ENCODE peak calls at places on chromosomes 7 and 10, in five cellular contexts. One of them, this sample, is unnamed.

GRCh38 chr7:2734761-2735571 is 47.0 kb downstream of the AMZ1 start:
- DNase-seq in heart left ventricle: peak
- DNase-seq in esophagus squamous epithelium: no peak
- DNase-seq in brain microvascular endothelial cell: no peak
- DNase-seq in pancreas: no peak
- DNase-seq in this sample: peak

GRCh38 chr7:93890464-93891068 is at the start of gene TFPI2:
- DNase-seq in heart left ventricle: peak
- DNase-seq in esophagus squamous epithelium: no peak
- DNase-seq in brain microvascular endothelial cell: peak
- DNase-seq in pancreas: peak
- DNase-seq in this sample: peak

GRCh38 chr10:100723769-100724530 is 21.4 kb upstream of the PAX2 start:
- DNase-seq in heart left ventricle: no peak
- DNase-seq in esophagus squamous epithelium: no peak
- DNase-seq in brain microvascular endothelial cell: no peak
- DNase-seq in pancreas: no peak
- DNase-seq in this sample: peak

GRCh38 chr7:15853832-15854470 is 167.5 kb upstream of the MEOX2 start:
- DNase-seq in heart left ventricle: no peak
- DNase-seq in esophagus squamous epithelium: no peak
- DNase-seq in brain microvascular endothelial cell: no peak
- DNase-seq in pancreas: no peak
- DNase-seq in this sample: no peak

GRCh38 chr10:22379059-22379458 is 33.8 kb downstream of the SPAG6 start:
- DNase-seq in heart left ventricle: no peak
- DNase-seq in esophagus squamous epithelium: no peak
- DNase-seq in brain microvascular endothelial cell: no peak
- DNase-seq in pancreas: no peak
- DNase-seq in this sample: no peak

GRCh38 chr7:42227523-42227922 is 9.5 kb downstream of the GLI3 start:
- DNase-seq in heart left ventricle: no peak
- DNase-seq in esophagus squamous epithelium: no peak
- DNase-seq in brain microvascular endothelial cell: no peak
- DNase-seq in pancreas: no peak
- DNase-seq in this sample: peak

GRCh38 chr10:112221545-112221944 is 38.0 kb upstream of the GPAM start:
- DNase-seq in heart left ventricle: no peak
- DNase-seq in esophagus squamous epithelium: no peak
- DNase-seq in brain microvascular endothelial cell: no peak
- DNase-seq in pancreas: no peak
- DNase-seq in this sample: no peak

GRCh38 chr7:30932562-30932961 is 20.9 kb downstream of the AQP1 start:
- DNase-seq in heart left ventricle: no peak
- DNase-seq in esophagus squamous epithelium: no peak
- DNase-seq in brain microvascular endothelial cell: no peak
- DNase-seq in pancreas: peak
- DNase-seq in this sample: peak

GRCh38 chr7:99860281-99861127 is 16.3 kb downstream of the OR2AE1 start:
- DNase-seq in heart left ventricle: no peak
- DNase-seq in esophagus squamous epithelium: no peak
- DNase-seq in brain microvascular endothelial cell: peak
- DNase-seq in pancreas: no peak
- DNase-seq in this sample: no peak

GRCh38 chr10:59622320-59622901 is 87.2 kb downstream of the SLC16A9 start:
- DNase-seq in heart left ventricle: peak
- DNase-seq in esophagus squamous epithelium: no peak
- DNase-seq in brain microvascular endothelial cell: peak
- DNase-seq in pancreas: peak
- DNase-seq in this sample: peak

GRCh38 chr7:135232087-135232486 is 1.6 kb upstream of the STRA8 start:
- DNase-seq in heart left ventricle: no peak
- DNase-seq in esophagus squamous epithelium: no peak
- DNase-seq in brain microvascular endothelial cell: no peak
- DNase-seq in pancreas: no peak
- DNase-seq in this sample: no peak
- H3K4me3 ChIP-seq in heart left ventricle: no peak
- H3K4me3 ChIP-seq in esophagus squamous epithelium: no peak
- H3K4me3 ChIP-seq in brain microvascular endothelial cell: no peak
- H3K4me3 ChIP-seq in pancreas: no peak
- H3K4me3 ChIP-seq in this sample: no peak

DNA sequence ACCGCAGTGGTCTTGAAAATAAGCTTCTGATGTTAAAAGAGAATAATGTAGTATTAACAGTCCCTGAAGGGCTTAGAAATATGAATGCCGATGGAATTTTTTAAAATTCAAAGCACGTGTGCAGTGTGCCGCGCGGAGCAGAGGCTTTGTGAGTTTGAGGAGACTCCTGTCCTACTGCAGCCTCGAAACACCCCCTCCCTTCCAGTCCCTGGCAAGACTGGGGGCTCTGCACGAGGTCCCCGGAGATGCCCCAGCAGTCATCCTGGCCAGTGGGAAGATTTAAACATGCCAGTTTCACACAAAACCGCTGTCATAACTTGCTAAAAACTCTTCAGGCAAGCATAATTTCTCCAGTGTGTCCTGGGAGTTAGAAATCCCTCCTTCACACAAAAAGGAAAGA is 196.6 kb downstream of the DIP2C start:
- DNase-seq in heart left ventricle: no peak
- DNase-seq in esophagus squamous epithelium: no peak
- DNase-seq in brain microvascular endothelial cell: no peak
- DNase-seq in pancreas: no peak
- DNase-seq in this sample: no peak
- H3K4me3 ChIP-seq in heart left ventricle: no peak
- H3K4me3 ChIP-seq in esophagus squamous epithelium: no peak
- H3K4me3 ChIP-seq in brain microvascular endothelial cell: no peak
- H3K4me3 ChIP-seq in pancreas: no peak
- H3K4me3 ChIP-seq in this sample: no peak

DNA sequence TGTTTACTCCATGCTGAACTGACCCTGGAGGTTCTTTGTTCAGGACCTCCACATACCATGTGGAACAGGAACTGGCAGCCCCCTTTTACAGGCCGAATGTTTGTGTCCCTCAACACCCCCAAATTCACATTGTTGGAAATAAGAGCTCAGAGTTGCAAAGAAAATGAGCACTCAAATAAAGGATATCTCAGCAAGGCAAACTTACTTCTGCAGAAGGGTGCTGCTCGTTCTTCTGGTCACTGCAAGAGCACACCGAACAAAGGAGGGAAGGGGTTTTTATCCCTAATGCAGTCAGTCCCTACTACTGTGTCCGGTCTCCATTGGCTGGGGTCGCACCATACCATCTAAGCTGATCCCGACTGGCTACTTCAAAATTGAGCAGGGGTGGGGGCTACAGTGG is 68.1 kb downstream of the PYROXD2 start:
- DNase-seq in heart left ventricle: no peak
- DNase-seq in esophagus squamous epithelium: no peak
- DNase-seq in brain microvascular endothelial cell: no peak
- DNase-seq in pancreas: no peak
- DNase-seq in this sample: no peak
- H3K4me3 ChIP-seq in heart left ventricle: no peak
- H3K4me3 ChIP-seq in esophagus squamous epithelium: no peak
- H3K4me3 ChIP-seq in brain microvascular endothelial cell: no peak
- H3K4me3 ChIP-seq in pancreas: no peak
- H3K4me3 ChIP-seq in this sample: no peak

GRCh38 chr7:43290978-43291377 is 178.5 kb downstream of the HECW1 start:
- DNase-seq in heart left ventricle: no peak
- DNase-seq in esophagus squamous epithelium: no peak
- DNase-seq in brain microvascular endothelial cell: no peak
- DNase-seq in pancreas: no peak
- DNase-seq in this sample: no peak

GRCh38 chr7:43294080-43294630 is 181.7 kb downstream of the HECW1 start:
- DNase-seq in heart left ventricle: no peak
- DNase-seq in esophagus squamous epithelium: no peak
- DNase-seq in brain microvascular endothelial cell: peak
- DNase-seq in pancreas: no peak
- DNase-seq in this sample: no peak

GRCh38 chr7:43289826-43290225 is 177.4 kb downstream of the HECW1 start:
- DNase-seq in heart left ventricle: no peak
- DNase-seq in esophagus squamous epithelium: no peak
- DNase-seq in brain microvascular endothelial cell: no peak
- DNase-seq in pancreas: no peak
- DNase-seq in this sample: no peak

GRCh38 chr7:43291789-43292188 is 179.3 kb downstream of the HECW1 start:
- DNase-seq in heart left ventricle: no peak
- DNase-seq in esophagus squamous epithelium: no peak
- DNase-seq in brain microvascular endothelial cell: no peak
- DNase-seq in pancreas: no peak
- DNase-seq in this sample: no peak

GRCh38 chr7:43292384-43292783 is 179.9 kb downstream of the HECW1 start:
- DNase-seq in heart left ventricle: no peak
- DNase-seq in esophagus squamous epithelium: no peak
- DNase-seq in brain microvascular endothelial cell: no peak
- DNase-seq in pancreas: no peak
- DNase-seq in this sample: no peak
- H3K4me3 ChIP-seq in heart left ventricle: no peak
- H3K4me3 ChIP-seq in esophagus squamous epithelium: no peak
- H3K4me3 ChIP-seq in brain microvascular endothelial cell: no peak
- H3K4me3 ChIP-seq in pancreas: no peak
- H3K4me3 ChIP-seq in this sample: no peak

DNA sequence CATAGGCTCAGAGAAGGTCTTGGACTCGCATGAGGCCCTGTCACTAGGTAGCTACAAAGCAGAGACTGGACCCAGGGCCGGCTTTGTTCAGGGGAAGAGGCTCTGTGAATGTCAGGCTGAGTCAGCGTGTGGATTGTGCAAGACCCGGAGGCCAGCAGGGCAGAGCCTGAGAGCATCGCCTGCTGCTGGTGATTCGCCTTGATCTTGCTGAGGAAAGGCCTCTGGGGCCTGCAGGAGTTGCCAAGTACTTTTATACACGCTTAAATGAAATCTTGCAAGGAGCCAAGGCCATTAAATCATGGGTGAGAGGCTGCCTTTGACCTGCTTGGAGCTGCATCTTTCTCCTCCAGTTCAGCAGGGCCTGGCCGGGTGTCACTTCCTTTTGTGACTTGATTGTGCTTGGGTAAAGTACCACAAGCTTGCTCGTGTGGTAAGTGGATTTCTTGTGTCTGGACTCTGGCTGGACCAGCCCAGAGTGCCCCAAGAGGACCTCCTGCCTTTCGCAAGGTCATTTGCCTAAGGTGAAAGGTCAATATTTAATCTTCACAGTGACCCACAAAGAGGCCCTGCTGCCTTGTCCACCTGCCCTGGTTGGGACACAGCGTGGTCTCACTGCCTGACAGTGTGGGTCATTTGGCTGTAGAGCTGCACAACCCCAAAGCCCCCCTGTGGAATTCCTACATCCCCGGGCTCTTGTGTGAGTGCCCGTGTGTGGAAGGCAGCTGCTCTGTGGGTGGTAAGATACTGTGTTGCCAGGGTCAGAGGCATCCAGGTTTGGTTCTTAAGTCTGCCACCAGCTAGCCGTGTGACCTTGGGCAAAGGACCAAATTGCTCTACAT is 38.6 kb upstream of the SH2D4B start:
- DNase-seq in heart left ventricle: peak
- DNase-seq in esophagus squamous epithelium: peak
- DNase-seq in brain microvascular endothelial cell: peak
- DNase-seq in pancreas: peak
- DNase-seq in this sample: peak
- H3K4me3 ChIP-seq in heart left ventricle: no peak
- H3K4me3 ChIP-seq in esophagus squamous epithelium: peak
- H3K4me3 ChIP-seq in brain microvascular endothelial cell: no peak
- H3K4me3 ChIP-seq in pancreas: no peak
- H3K4me3 ChIP-seq in this sample: no peak

GRCh38 chr7:131747625-131748024 is 191.2 kb upstream of the PODXL start:
- DNase-seq in heart left ventricle: no peak
- DNase-seq in esophagus squamous epithelium: no peak
- DNase-seq in brain microvascular endothelial cell: no peak
- DNase-seq in pancreas: no peak
- DNase-seq in this sample: no peak
- H3K4me3 ChIP-seq in heart left ventricle: no peak
- H3K4me3 ChIP-seq in esophagus squamous epithelium: no peak
- H3K4me3 ChIP-seq in brain microvascular endothelial cell: no peak
- H3K4me3 ChIP-seq in pancreas: no peak
- H3K4me3 ChIP-seq in this sample: no peak

DNA sequence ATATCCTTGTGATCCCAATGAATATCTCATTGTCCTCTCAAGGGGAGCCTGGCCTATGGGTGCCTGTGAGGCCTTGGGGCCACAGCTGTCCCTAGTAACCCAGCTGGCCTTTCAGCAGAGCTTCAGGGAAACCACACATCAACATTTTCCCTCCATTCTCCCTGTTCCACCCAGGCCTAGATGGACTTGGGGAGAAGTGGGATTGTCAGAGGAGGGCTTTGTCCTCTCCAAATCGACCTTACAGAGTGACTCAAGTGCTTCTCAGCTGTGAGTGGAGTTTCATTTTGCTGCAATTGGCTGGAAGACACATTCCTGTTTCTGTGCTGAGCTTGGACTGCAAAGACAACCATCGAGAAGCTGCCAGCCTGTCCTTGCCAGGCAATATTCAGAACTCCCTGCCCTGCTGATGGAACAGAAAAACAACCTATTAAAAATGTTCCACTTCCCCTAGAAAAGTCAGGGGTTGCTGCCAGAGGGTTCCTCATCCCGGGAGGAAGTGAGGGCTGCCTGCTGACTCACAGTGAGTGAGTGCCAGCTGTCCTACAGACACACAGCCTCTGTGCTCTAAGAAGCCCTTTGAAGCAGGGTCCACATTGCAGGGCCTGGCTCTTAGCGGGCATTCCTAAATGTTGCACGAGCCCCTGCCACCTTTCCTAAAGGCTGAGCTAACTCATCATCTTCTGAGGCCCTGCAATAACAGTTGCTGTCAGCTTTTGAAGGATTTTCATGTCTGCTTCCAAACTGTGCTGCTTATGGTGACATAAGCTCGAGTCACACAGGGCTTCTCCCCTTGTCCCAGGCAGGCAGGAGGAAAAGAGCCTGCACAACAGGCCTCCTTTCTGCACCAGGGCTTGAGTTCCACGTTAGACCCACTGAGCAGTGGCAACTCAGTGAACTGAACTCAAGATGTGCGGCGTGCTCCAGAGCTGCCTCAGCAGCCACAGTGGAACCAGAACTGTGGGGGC is 20.5 kb downstream of the STRA8 start:
- DNase-seq in heart left ventricle: peak
- DNase-seq in esophagus squamous epithelium: no peak
- DNase-seq in brain microvascular endothelial cell: peak
- DNase-seq in pancreas: peak
- DNase-seq in this sample: no peak
- H3K4me3 ChIP-seq in heart left ventricle: no peak
- H3K4me3 ChIP-seq in esophagus squamous epithelium: no peak
- H3K4me3 ChIP-seq in brain microvascular endothelial cell: no peak
- H3K4me3 ChIP-seq in pancreas: no peak
- H3K4me3 ChIP-seq in this sample: no peak

GRCh38 chr10:133130602-133131001 is 29.4 kb upstream of the KNDC1 start:
- DNase-seq in heart left ventricle: no peak
- DNase-seq in esophagus squamous epithelium: no peak
- DNase-seq in brain microvascular endothelial cell: no peak
- DNase-seq in pancreas: no peak
- DNase-seq in this sample: no peak
- H3K4me3 ChIP-seq in heart left ventricle: no peak
- H3K4me3 ChIP-seq in esophagus squamous epithelium: no peak
- H3K4me3 ChIP-seq in brain microvascular endothelial cell: no peak
- H3K4me3 ChIP-seq in pancreas: no peak
- H3K4me3 ChIP-seq in this sample: no peak

This sample was measured in H7.